ENCODE peak calls at places on chromosomes 2 and 18, in five cellular contexts. W is right atrium auricular region, U is bronchial epithelial cell, L is AG04450, M is A549. Y is an unnamed sample.
A peak's percentile ranks its signal among the peaks of the same experiment; 100 is the strongest.

GRCh38 chr2:147863835-147864234 is 19.0 kb downstream of the ACVR2A start:
- DNase-seq in L (no peak), W (no peak), U (peak; percentile 32), M (no peak), Y (peak; percentile 12)

GRCh38 chr2:172354347-172354746 is 73.0 kb upstream of the ITGA6 start:
- DNase-seq in W (no peak), U (no peak), L (no peak), M (no peak), Y (no peak)

GRCh38 chr2:230891108-230891507 is 26.4 kb downstream of the ITM2C start:
- DNase-seq in W (no peak), L (no peak), M (no peak), U (no peak), Y (no peak)

GRCh38 chr2:191582355-191582754 is 95.6 kb upstream of the NABP1 start:
- DNase-seq in U (peak; percentile 97), L (peak; percentile 36), W (no peak), M (peak; percentile 81), Y (peak; percentile 96)

GRCh38 chr18:71443726-71444480 is 1100.2 kb downstream of the CBLN2 start:
- DNase-seq in M (no peak), W (no peak), L (no peak), U (no peak), Y (no peak)

GRCh38 chr2:13201924-13202323 is 485.2 kb downstream of the TRIB2 start:
- DNase-seq in M (no peak), L (no peak), W (no peak), U (peak; percentile 9), Y (peak; percentile 10)

GRCh38 chr2:229376866-229377265 is 105.8 kb upstream of the PID1 start:
- DNase-seq in W (no peak), U (peak; percentile 72), M (peak; percentile 16), L (no peak), Y (peak; percentile 79)

GRCh38 chr2:163465440-163465839 is 270.4 kb downstream of the FIGN start:
- DNase-seq in L (no peak), W (no peak), U (no peak), M (no peak), Y (no peak)

GRCh38 chr2:20669609-20670314 is 2.8 kb downstream of the GDF7 start:
- DNase-seq in U (no peak), W (no peak), L (no peak), M (no peak), Y (no peak)

GRCh38 chr2:18516112-18516511 is 44.3 kb downstream of the RDH14 start:
- DNase-seq in L (peak; percentile 92), W (no peak), U (no peak), M (no peak), Y (no peak)

GRCh38 chr2:198316852-198317395 is 512.5 kb downstream of the PLCL1 start:
- DNase-seq in W (no peak), U (no peak), L (no peak), M (no peak), Y (no peak)

GRCh38 chr2:207403950-207404349 is 125.8 kb upstream of the CREB1 start:
- DNase-seq in W (no peak), U (no peak), M (no peak), L (no peak), Y (no peak)

GRCh38 chr18:56576826-56577573 is 61.4 kb downstream of the TXNL1 start:
- DNase-seq in M (no peak), U (no peak), W (no peak), L (no peak), Y (no peak)

GRCh38 chr2:168482245-168482644 is 26.2 kb downstream of the CERS6 start:
- DNase-seq in U (no peak), M (no peak), W (no peak), L (no peak), Y (no peak)

GRCh38 chr2:47636596-47636995 is 146.3 kb upstream of the MSH6 start:
- DNase-seq in W (no peak), L (no peak), U (no peak), M (no peak), Y (no peak)

GRCh38 chr2:58535182-58535581 is 294.1 kb upstream of the FANCL start:
- DNase-seq in M (no peak), W (no peak), L (no peak), U (no peak), Y (no peak)

GRCh38 chr18:59459352-59460059 is 100.4 kb upstream of the LMAN1 start:
- DNase-seq in W (no peak), M (peak; percentile 30), L (peak; percentile 33), U (peak; percentile 50), Y (peak; percentile 58)

GRCh38 chr2:213740453-213740852 is 456.2 kb downstream of the SPAG16 start:
- DNase-seq in U (no peak), W (no peak), M (no peak), L (no peak), Y (no peak)

GRCh38 chr2:183123959-183124221 is 353 bp upstream of the NUP35 start:
- DNase-seq in L (no peak), W (no peak), U (no peak), M (no peak), Y (no peak)

GRCh38 chr2:161580426-161580825 is 43.8 kb upstream of the SLC4A10 start:
- DNase-seq in M (no peak), L (no peak), U (no peak), W (no peak), Y (no peak)

GRCh38 chr2:134254836-134255235 is 964 bp downstream of the MGAT5 start:
- DNase-seq in U (no peak), M (no peak), W (no peak), L (no peak), Y (no peak)

GRCh38 chr2:72111061-72111460 is 36.6 kb downstream of the CYP26B1 start:
- DNase-seq in W (peak; percentile 9), L (no peak), U (no peak), M (no peak), Y (no peak)

DNA sequence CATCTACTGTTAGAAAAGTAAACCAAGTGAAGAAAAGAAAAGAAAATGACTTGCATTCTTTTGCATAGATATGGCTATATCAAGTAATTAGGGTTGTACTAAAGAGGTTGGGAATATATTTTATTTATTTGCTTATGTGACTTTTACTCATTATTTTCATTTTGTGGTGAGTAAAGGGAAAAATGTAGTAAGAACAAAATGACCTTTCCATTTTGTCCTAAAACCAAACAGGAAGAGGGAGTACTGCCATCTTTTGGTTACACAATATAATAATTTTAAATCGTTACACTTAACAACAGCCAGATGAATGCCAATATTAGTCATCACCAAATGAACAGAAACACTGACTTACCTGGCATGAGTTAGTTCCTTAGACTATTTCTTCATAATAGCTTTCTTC is 47.3 kb upstream of the NDUFV2 start:
- DNase-seq in L (peak; percentile 27), W (no peak), U (peak; percentile 94), M (peak; percentile 47), Y (peak; percentile 90)
- TF ChIP-seq CTCF in L (peak; percentile 31), W (no peak), U (peak; percentile 14), M (peak; percentile 50), Y (peak; percentile 15)

GRCh38 chr18:3984163-3984757 is 470.8 kb downstream of the DLGAP1 start:
- DNase-seq in W (no peak), L (no peak), U (peak; percentile 60), M (no peak), Y (peak; percentile 30)

GRCh38 chr18:3985030-3985429 is 470.1 kb downstream of the DLGAP1 start:
- DNase-seq in L (no peak), W (no peak), M (no peak), U (peak; percentile 28), Y (no peak)

GRCh38 chr18:3982541-3982940 is 472.6 kb downstream of the DLGAP1 start:
- DNase-seq in W (no peak), M (no peak), U (peak; percentile 32), L (peak; percentile 29), Y (peak; percentile 39)

GRCh38 chr18:3983351-3983969 is 471.6 kb downstream of the DLGAP1 start:
- DNase-seq in L (peak; percentile 33), M (peak; percentile 84), W (no peak), U (peak; percentile 98), Y (peak; percentile 92)

DNA sequence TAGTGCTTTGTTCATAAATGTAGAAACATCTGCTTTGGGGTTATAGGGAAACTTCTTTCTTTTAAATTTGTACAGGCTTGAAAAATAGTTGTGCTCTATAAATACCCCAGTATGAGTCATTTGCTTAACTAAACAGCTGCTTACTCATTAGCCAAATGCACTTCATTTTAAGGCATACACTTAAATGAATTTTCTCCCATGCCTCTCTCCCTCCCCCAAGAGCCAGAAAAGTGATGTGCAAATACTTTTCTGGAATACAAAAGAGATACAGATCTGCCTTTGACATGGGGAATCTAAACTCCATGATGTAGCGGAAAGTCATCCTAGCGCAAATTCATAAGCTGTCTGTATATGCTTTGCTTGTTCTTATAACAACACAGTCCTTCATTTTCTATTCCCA is 469.4 kb downstream of the DLGAP1 start:
- DNase-seq in M (peak; percentile 35), L (peak; percentile 59), U (peak; percentile 93), W (no peak), Y (peak; percentile 82)
- H3K4me3 ChIP-seq in M (no peak overlapping the region), L (no peak overlapping the region), U (no peak overlapping the region), W (no peak overlapping the region), Y (no peak overlapping the region)

GRCh38 chr2:73851274-73851673 is 22.5 kb downstream of the STAMBP start:
- DNase-seq in L (no peak), U (peak; percentile 39), W (no peak), M (peak; percentile 61), Y (peak; percentile 58)
- TF ChIP-seq CTCF in L (peak; percentile 24), U (peak; percentile 52), W (no peak), M (peak; percentile 27), Y (peak; percentile 61)

GRCh38 chr2:181123798-181124217 is 143.4 kb downstream of the UBE2E3 start:
- DNase-seq in M (no peak), W (no peak), U (peak; percentile 66), L (no peak), Y (peak; percentile 22)

GRCh38 chr2:181126311-181126710 is 145.9 kb downstream of the UBE2E3 start:
- DNase-seq in M (no peak), W (no peak), L (no peak), U (no peak), Y (no peak)

GRCh38 chr2:181122601-181123000 is 142.2 kb downstream of the UBE2E3 start:
- DNase-seq in W (no peak), M (no peak), L (no peak), U (no peak), Y (no peak)

GRCh38 chr2:181124499-181124898 is 144.1 kb downstream of the UBE2E3 start:
- DNase-seq in M (no peak), L (no peak), W (no peak), U (peak; percentile 39), Y (no peak)

GRCh38 chr2:181125364-181125763 is 145.0 kb downstream of the UBE2E3 start:
- DNase-seq in L (no peak), M (no peak), U (no peak), W (no peak), Y (no peak)
- H3K4me3 ChIP-seq in L (no peak overlapping the region), M (no peak overlapping the region), U (no peak overlapping the region), W (no peak overlapping the region), Y (no peak overlapping the region)

GRCh38 chr2:127664895-127665225 is 10.5 kb downstream of the LIMS2 start:
- DNase-seq in L (no peak), M (no peak), U (no peak), W (no peak), Y (no peak)
- TF ChIP-seq CTCF in L (no peak), M (no peak), U (no peak), W (no peak), Y (no peak)

DNA sequence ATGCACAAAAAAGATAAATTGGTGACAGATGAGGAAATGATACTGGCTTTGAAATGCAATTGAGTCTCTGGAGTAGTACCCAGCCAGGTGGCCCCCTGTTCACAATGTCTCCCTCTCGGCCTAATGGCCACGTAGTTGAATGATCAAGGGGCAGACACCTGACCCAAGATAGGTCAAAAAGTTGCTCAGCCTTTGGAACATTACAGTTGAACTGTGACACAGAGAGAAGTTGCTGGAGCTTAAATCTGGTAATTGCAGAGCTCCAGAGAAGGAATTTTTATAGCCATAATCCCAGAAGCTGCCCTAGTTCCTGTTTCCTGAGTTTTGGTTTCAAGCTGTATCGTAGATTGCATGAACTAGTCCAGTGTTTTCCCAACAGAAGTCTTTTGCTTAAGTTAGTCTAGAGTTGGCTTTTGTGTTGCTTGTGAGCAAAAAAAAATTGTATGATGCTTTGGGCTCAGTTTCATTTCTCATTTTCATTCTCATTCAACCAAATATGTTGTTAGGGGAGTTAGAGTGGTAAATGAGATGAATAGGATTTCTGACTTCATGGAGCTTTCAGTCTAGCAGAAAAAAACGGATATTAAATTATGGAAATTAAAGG is 117.9 kb downstream of the CSRNP3 start:
- DNase-seq in M (no peak), L (no peak), U (no peak), W (no peak), Y (no peak)
- H3K4me3 ChIP-seq in M (no peak overlapping the region), L (no peak overlapping the region), U (no peak overlapping the region), W (no peak overlapping the region), Y (no peak overlapping the region)